ENCODE peak calls at places on chromosomes 12 and 14, in five cellular contexts. One of them, this sample, is unnamed.

GRCh38 chr14:66910306-66910705 is 278.9 kb upstream of the GARIN2 start:
- DNase-seq in H1: no peak
- DNase-seq in SK-N-SH: no peak
- DNase-seq in K562: no peak
- DNase-seq in HCT116: no peak
- DNase-seq in this sample: no peak

GRCh38 chr12:238116-238515 is 24.2 kb upstream of the SLC6A12 start:
- DNase-seq in K562: no peak
- DNase-seq in H1: no peak
- DNase-seq in SK-N-SH: no peak
- DNase-seq in HCT116: no peak
- DNase-seq in this sample: no peak

GRCh38 chr12:6372403-6373003 is 2.9 kb downstream of the SCNN1A start:
- DNase-seq in HCT116: peak
- DNase-seq in SK-N-SH: no peak
- DNase-seq in K562: no peak
- DNase-seq in H1: no peak
- DNase-seq in this sample: peak

GRCh38 chr14:49893309-49894213 is 679 bp downstream of the ARF6 start:
- DNase-seq in H1: no peak
- DNase-seq in HCT116: no peak
- DNase-seq in SK-N-SH: peak
- DNase-seq in K562: peak
- DNase-seq in this sample: peak

GRCh38 chr14:92988786-92989755 is 66.1 kb downstream of the CHGA start:
- DNase-seq in SK-N-SH: no peak
- DNase-seq in HCT116: no peak
- DNase-seq in H1: no peak
- DNase-seq in K562: no peak
- DNase-seq in this sample: no peak

GRCh38 chr12:110039085-110039807 is 9.1 kb downstream of the C12orf76 start:
- DNase-seq in H1: no peak
- DNase-seq in SK-N-SH: no peak
- DNase-seq in HCT116: no peak
- DNase-seq in K562: no peak
- DNase-seq in this sample: peak

GRCh38 chr12:11863478-11863906 is 207.2 kb upstream of the BCL2L14 start:
- DNase-seq in HCT116: no peak
- DNase-seq in H1: no peak
- DNase-seq in K562: no peak
- DNase-seq in SK-N-SH: peak
- DNase-seq in this sample: no peak

GRCh38 chr12:107622005-107622404 is 63.6 kb upstream of the PWP1 start:
- DNase-seq in SK-N-SH: peak
- DNase-seq in H1: peak
- DNase-seq in K562: peak
- DNase-seq in HCT116: peak
- DNase-seq in this sample: peak

GRCh38 chr12:5873341-5873919 is 71.6 kb downstream of the ANO2 start:
- DNase-seq in H1: peak
- DNase-seq in K562: no peak
- DNase-seq in SK-N-SH: no peak
- DNase-seq in HCT116: no peak
- DNase-seq in this sample: no peak

GRCh38 chr14:50340945-50341344 is 28.8 kb downstream of the DMAC2L start:
- DNase-seq in SK-N-SH: peak
- DNase-seq in K562: peak
- DNase-seq in HCT116: no peak
- DNase-seq in H1: no peak
- DNase-seq in this sample: no peak

GRCh38 chr12:103626498-103626897 is 39.4 kb downstream of the STAB2 start:
- DNase-seq in HCT116: no peak
- DNase-seq in H1: no peak
- DNase-seq in K562: no peak
- DNase-seq in SK-N-SH: peak
- DNase-seq in this sample: peak

GRCh38 chr12:131383741-131384543 is 326.9 kb upstream of the SFSWAP start:
- DNase-seq in HCT116: no peak
- DNase-seq in H1: no peak
- DNase-seq in K562: no peak
- DNase-seq in SK-N-SH: peak
- DNase-seq in this sample: no peak

GRCh38 chr14:63941023-63941422 is 88.2 kb downstream of the SYNE2 start:
- DNase-seq in K562: no peak
- DNase-seq in HCT116: no peak
- DNase-seq in H1: no peak
- DNase-seq in SK-N-SH: no peak
- DNase-seq in this sample: no peak

GRCh38 chr12:27821259-27821973 is 41.4 kb upstream of the MANSC4 start:
- DNase-seq in K562: peak
- DNase-seq in SK-N-SH: peak
- DNase-seq in HCT116: peak
- DNase-seq in H1: no peak
- DNase-seq in this sample: peak
- TF ChIP-seq JUND in K562: no peak
- TF ChIP-seq JUND in SK-N-SH: no peak
- TF ChIP-seq JUND in HCT116: no peak
- TF ChIP-seq JUND in H1: no peak
- TF ChIP-seq JUND in this sample: no peak

DNA sequence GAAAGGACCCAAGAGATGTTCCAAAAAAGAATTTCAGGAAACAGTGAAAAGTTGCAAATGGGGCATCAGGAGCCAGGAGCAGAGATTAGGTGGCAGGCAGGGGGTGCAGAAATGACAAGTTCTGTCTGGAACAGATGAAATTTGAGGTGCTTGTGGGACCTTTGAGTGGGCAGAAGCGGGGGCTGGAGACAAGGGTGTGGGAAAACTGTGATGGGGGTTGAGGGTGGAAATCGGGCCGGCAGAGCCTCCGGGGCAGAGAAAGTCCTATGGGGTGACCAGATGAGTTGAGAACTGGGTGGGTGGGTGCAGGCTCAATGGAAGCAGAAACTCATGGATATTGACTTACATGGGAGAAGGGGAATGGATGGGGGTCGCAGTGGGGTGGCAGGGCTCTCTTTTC is 1.6 kb upstream of the NR4A1 start:
- DNase-seq in HCT116: no peak
- DNase-seq in H1: no peak
- DNase-seq in K562: no peak
- DNase-seq in SK-N-SH: no peak
- DNase-seq in this sample: no peak
- TF ChIP-seq JUND in HCT116: no peak
- TF ChIP-seq JUND in H1: no peak
- TF ChIP-seq JUND in K562: no peak
- TF ChIP-seq JUND in SK-N-SH: no peak
- TF ChIP-seq JUND in this sample: no peak

DNA sequence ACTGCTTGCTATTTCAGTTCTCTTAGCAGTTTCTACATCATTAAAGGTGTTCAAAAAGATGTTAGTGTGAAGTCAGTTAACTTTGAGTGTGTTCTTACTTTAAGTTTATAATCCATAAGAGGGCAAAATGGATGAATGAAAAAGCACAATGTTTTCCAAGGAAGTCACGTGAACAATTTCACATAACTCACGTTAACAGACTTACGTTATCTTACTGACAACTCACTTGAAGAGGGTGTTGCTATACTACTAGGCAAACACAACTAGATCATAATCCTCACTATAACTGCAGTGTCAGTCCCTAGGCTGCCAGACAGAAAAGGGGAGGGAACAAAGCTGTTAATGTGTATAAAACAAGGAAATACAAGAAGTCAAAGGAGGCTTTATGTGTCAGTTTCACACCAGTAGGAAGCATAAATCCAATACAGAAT is 6.4 kb downstream of the SLC2A13 start:
- DNase-seq in K562: peak
- DNase-seq in H1: no peak
- DNase-seq in HCT116: no peak
- DNase-seq in SK-N-SH: no peak
- DNase-seq in this sample: no peak
- TF ChIP-seq JUND in K562: peak
- TF ChIP-seq JUND in H1: no peak
- TF ChIP-seq JUND in HCT116: no peak
- TF ChIP-seq JUND in SK-N-SH: no peak
- TF ChIP-seq JUND in this sample: no peak

GRCh38 chr12:121793501-121793835 is at the start of gene RHOF:
- DNase-seq in H1: no peak
- DNase-seq in K562: peak
- DNase-seq in SK-N-SH: peak
- DNase-seq in HCT116: no peak
- DNase-seq in this sample: peak
- TF ChIP-seq JUND in H1: no peak
- TF ChIP-seq JUND in K562: no peak
- TF ChIP-seq JUND in SK-N-SH: no peak
- TF ChIP-seq JUND in HCT116: no peak
- TF ChIP-seq JUND in this sample: no peak

DNA sequence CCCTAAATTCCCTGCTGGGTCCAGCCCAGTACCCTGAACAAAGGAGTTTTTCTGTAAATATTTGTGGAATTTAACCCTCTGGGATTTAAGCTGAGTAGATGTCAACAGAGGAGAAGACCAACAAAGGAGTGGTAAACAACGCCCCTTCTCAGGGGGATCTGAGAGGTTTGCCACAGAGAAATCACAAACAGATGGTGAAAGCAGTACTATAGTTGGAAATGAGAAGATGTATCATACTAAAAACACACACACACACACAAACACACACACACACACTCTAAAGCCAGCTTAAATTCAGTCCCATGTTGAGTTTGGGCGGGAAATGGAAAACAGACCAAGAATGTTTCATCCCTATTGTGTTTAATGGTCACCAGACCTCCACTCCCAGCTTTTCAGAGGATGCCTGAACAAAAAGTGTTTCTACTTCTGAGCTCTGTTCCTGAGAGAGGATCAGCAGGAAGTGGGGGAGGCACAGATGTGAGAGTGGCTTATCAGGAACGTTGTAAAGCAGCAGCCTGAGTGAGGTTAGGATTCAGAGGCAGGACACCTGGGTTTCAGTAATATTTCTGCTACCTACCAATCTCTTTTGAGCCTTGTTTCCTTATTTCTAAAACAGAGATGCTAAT is 3.2 kb downstream of the BIN2 start:
- DNase-seq in SK-N-SH: peak
- DNase-seq in K562: peak
- DNase-seq in H1: no peak
- DNase-seq in HCT116: no peak
- DNase-seq in this sample: peak
- TF ChIP-seq JUND in SK-N-SH: no peak
- TF ChIP-seq JUND in K562: peak
- TF ChIP-seq JUND in H1: no peak
- TF ChIP-seq JUND in HCT116: no peak
- TF ChIP-seq JUND in this sample: no peak

GRCh38 chr14:101810897-101811620 is 49.5 kb downstream of the PPP2R5C start:
- DNase-seq in HCT116: no peak
- DNase-seq in H1: no peak
- DNase-seq in SK-N-SH: no peak
- DNase-seq in K562: no peak
- DNase-seq in this sample: no peak

GRCh38 chr14:101813833-101814232 is 52.3 kb downstream of the PPP2R5C start:
- DNase-seq in K562: no peak
- DNase-seq in HCT116: no peak
- DNase-seq in H1: no peak
- DNase-seq in SK-N-SH: no peak
- DNase-seq in this sample: no peak

GRCh38 chr14:101814869-101815268 is 53.4 kb downstream of the PPP2R5C start:
- DNase-seq in K562: no peak
- DNase-seq in H1: no peak
- DNase-seq in HCT116: no peak
- DNase-seq in SK-N-SH: no peak
- DNase-seq in this sample: no peak

GRCh38 chr14:101812071-101812470 is 50.6 kb downstream of the PPP2R5C start:
- DNase-seq in SK-N-SH: no peak
- DNase-seq in K562: no peak
- DNase-seq in HCT116: no peak
- DNase-seq in H1: no peak
- DNase-seq in this sample: no peak

GRCh38 chr14:101813171-101813759 is 51.8 kb downstream of the PPP2R5C start:
- DNase-seq in H1: no peak
- DNase-seq in SK-N-SH: no peak
- DNase-seq in HCT116: no peak
- DNase-seq in K562: no peak
- DNase-seq in this sample: no peak
- TF ChIP-seq JUND in H1: no peak
- TF ChIP-seq JUND in SK-N-SH: no peak
- TF ChIP-seq JUND in HCT116: no peak
- TF ChIP-seq JUND in K562: no peak
- TF ChIP-seq JUND in this sample: no peak

DNA sequence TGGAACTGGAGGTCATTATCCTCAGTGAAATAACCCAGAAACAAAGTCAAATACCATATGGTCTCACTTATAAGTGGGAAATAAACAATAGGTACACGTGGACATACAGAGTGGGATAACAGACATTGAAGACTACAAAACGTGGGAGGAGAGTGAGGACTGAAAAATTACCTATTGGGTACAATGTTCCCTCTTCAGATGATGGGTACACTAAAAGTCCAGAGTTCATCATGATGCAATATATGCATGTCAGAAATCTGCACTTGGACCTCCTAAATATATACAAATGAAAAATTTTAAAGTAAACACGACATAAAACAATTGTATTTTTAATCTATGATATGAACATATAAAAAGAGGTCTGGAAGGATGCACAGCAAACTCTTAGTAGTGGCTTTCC is 71.2 kb downstream of the SLC38A4 start:
- DNase-seq in SK-N-SH: no peak
- DNase-seq in HCT116: no peak
- DNase-seq in H1: no peak
- DNase-seq in K562: no peak
- DNase-seq in this sample: no peak
- TF ChIP-seq JUND in SK-N-SH: no peak
- TF ChIP-seq JUND in HCT116: no peak
- TF ChIP-seq JUND in H1: no peak
- TF ChIP-seq JUND in K562: no peak
- TF ChIP-seq JUND in this sample: no peak

GRCh38 chr12:113899844-113900471 is 66.2 kb downstream of the RBM19 start:
- DNase-seq in HCT116: no peak
- DNase-seq in SK-N-SH: no peak
- DNase-seq in H1: no peak
- DNase-seq in K562: no peak
- DNase-seq in this sample: no peak
- TF ChIP-seq JUND in HCT116: no peak
- TF ChIP-seq JUND in SK-N-SH: no peak
- TF ChIP-seq JUND in H1: no peak
- TF ChIP-seq JUND in K562: no peak
- TF ChIP-seq JUND in this sample: no peak

DNA sequence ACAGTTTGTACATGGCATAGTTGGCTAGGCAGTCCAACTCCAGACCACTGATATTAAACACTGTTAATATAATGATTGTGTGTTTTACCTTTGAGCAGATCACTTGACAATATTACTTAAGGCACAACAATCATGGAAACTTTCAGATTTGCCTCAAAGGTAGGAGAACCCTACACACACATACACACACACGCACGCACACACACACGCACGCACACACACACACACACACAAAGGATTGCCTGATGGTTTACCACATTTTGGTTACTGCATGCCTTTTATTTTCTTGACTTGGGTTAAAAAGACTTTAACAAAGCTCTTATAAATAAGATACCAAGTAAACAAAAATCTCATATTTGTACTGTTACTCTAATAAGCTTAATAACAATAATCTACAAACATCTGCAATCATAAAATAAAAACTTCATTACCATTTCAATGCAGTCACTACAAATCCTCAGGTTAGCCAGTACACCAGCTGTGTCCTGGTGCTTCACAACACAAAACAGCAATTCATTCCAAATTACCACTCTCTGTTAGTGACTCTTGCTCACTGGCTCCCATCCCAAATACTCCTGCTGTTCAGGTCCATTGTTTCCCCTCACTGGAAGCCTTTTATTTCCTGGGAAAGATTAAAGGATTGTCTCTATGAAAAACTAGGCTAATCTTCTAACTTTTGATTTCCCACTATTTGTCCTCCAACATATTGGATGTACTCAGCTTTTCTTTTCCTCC is 175.2 kb upstream of the ATP2B1 start:
- DNase-seq in K562: no peak
- DNase-seq in HCT116: no peak
- DNase-seq in SK-N-SH: no peak
- DNase-seq in H1: no peak
- DNase-seq in this sample: no peak
- TF ChIP-seq JUND in K562: no peak
- TF ChIP-seq JUND in HCT116: no peak
- TF ChIP-seq JUND in SK-N-SH: no peak
- TF ChIP-seq JUND in H1: no peak
- TF ChIP-seq JUND in this sample: no peak

This sample was measured in T47D.